ENCODE peak calls at places on chromosomes 6 and 20, in eight cellular contexts. U is choroid plexus epithelial cell; W is brain microvascular endothelial cell; C is Right ventricle myocardium superior; Q is fibroblast of mammary gland; X is effector memory CD8-positive, alpha-beta T cell; A is left cardiac atrium; N is ascending aorta. R is an unnamed sample.

GRCh38 chr6:53735896-53736295 is 58.9 kb upstream of the LRRC1 start:
- DNase-seq in X (peak), N (no peak), U (no peak), W (no peak), Q (no peak), C (no peak), A (no peak), R (no peak)

GRCh38 chr6:152173321-152173720 is 365.8 kb downstream of the ESR1 start:
- DNase-seq in U (peak), N (no peak), W (no peak), X (no peak), C (no peak), Q (peak), A (no peak), R (no peak)

GRCh38 chr6:159463440-159463839 is 229.6 kb downstream of the SOD2 start:
- DNase-seq in X (no peak), N (no peak), C (no peak), Q (peak), A (no peak), W (peak), U (peak), R (no peak)

GRCh38 chr6:12013368-12013617 is 1.2 kb downstream of the HIVEP1 start:
- DNase-seq in Q (peak), C (no peak), U (no peak), A (no peak), W (no peak), X (no peak), N (no peak), R (no peak)

GRCh38 chr6:37980222-37980595 is 160.7 kb downstream of the ZFAND3 start:
- DNase-seq in A (no peak), U (no peak), N (no peak), Q (no peak), C (no peak), X (no peak), W (no peak), R (no peak)

GRCh38 chr6:162849269-162849668 is 121.5 kb downstream of the PACRG start:
- DNase-seq in Q (no peak), A (no peak), W (no peak), X (no peak), U (no peak), C (no peak), N (no peak), R (no peak)

GRCh38 chr6:30769088-30769852 is 24.9 kb upstream of the IER3 start:
- DNase-seq in N (peak), A (peak), W (peak), C (no peak), X (peak), Q (peak), U (peak), R (no peak)

GRCh38 chr20:19079536-19080299 is 132.7 kb upstream of the SLC24A3 start:
- DNase-seq in A (no peak), Q (peak), C (no peak), N (no peak), W (no peak), U (no peak), X (no peak), R (no peak)

GRCh38 chr6:73299171-73300073 is 36.4 kb upstream of the KHDC1 start:
- DNase-seq in Q (no peak), X (no peak), C (no peak), W (no peak), A (peak), N (no peak), U (peak), R (no peak)

GRCh38 chr20:36470482-36471062 is 70.7 kb upstream of the MYL9 start:
- DNase-seq in A (no peak), C (no peak), N (no peak), U (no peak), X (no peak), W (no peak), Q (no peak), R (no peak)

GRCh38 chr20:34185766-34186620 is 55.2 kb upstream of the ASIP start:
- DNase-seq in N (no peak), W (no peak), X (no peak), Q (peak), U (peak), C (no peak), A (no peak), R (no peak)

GRCh38 chr6:119183457-119183856 is 105.0 kb upstream of the FAM184A start:
- DNase-seq in N (no peak), W (no peak), Q (no peak), C (no peak), A (no peak), U (no peak), X (no peak), R (no peak)

GRCh38 chr6:140138311-140138994 is 764.0 kb upstream of the CITED2 start:
- DNase-seq in N (no peak), Q (no peak), W (no peak), X (no peak), A (no peak), C (no peak), U (peak), R (no peak)

GRCh38 chr20:39112196-39112743 is 150.1 kb downstream of the DHX35 start:
- DNase-seq in A (peak), Q (peak), X (no peak), C (peak), W (peak), N (no peak), U (peak), R (no peak)

GRCh38 chr20:40632346-40632976 is 56.6 kb downstream of the MAFB start:
- DNase-seq in N (no peak), U (no peak), A (no peak), W (no peak), C (no peak), Q (no peak), X (no peak), R (no peak)

GRCh38 chr6:34143196-34143883 is 2.5 kb downstream of the GRM4 start:
- DNase-seq in X (no peak), N (no peak), U (no peak), C (no peak), W (no peak), Q (no peak), A (no peak), R (no peak)

GRCh38 chr6:55578537-55579363 is at the start of gene HMGCLL1:
- DNase-seq in N (no peak), C (peak), W (peak), A (peak), U (peak), X (no peak), Q (no peak), R (peak)

GRCh38 chr20:1934578-1935573 is 39.7 kb downstream of the SIRPA start:
- DNase-seq in X (no peak), A (peak), C (peak), U (peak), N (peak), W (peak), Q (peak), R (peak)

GRCh38 chr20:54004397-54004940 is 65.9 kb downstream of the BCAS1 start:
- DNase-seq in Q (no peak), U (no peak), A (no peak), W (no peak), X (no peak), C (no peak), N (no peak), R (no peak)

GRCh38 chr20:50636601-50637539 is 54.5 kb downstream of the RIPOR3 start:
- DNase-seq in N (no peak), C (no peak), U (peak), X (no peak), W (no peak), A (no peak), Q (no peak), R (no peak)

GRCh38 chr6:70842541-70842940 is 114.3 kb downstream of the B3GAT2 start:
- DNase-seq in A (no peak), Q (no peak), W (no peak), U (no peak), N (no peak), X (no peak), C (no peak), R (no peak)

GRCh38 chr20:63057133-63058117 is 50.7 kb upstream of the BHLHE23 start:
- DNase-seq in C (no peak), U (no peak), N (no peak), A (no peak), X (no peak), Q (peak), W (no peak), R (no peak)

GRCh38 chr6:125477849-125478248 is 176.1 kb upstream of the HDDC2 start:
- DNase-seq in X (no peak), U (no peak), C (no peak), N (no peak), W (peak), A (no peak), Q (peak), R (no peak)

GRCh38 chr20:16760431-16761304 is 12.5 kb downstream of the OTOR start:
- DNase-seq in W (no peak), U (no peak), X (no peak), Q (no peak), C (no peak), A (no peak), N (no peak), R (no peak)

GRCh38 chr6:160428818-160429744 is 80.9 kb downstream of the SLC22A3 start:
- DNase-seq in W (no peak), A (no peak), Q (peak), C (no peak), U (no peak), N (no peak), X (no peak), R (no peak)

GRCh38 chr6:121867095-121867494 is 431.6 kb downstream of the GJA1 start:
- DNase-seq in U (peak), Q (no peak), N (no peak), W (no peak), C (no peak), X (no peak), A (no peak), R (no peak)

GRCh38 chr6:51473996-51474975 is 613.1 kb downstream of the PKHD1 start:
- DNase-seq in X (no peak), Q (no peak), A (no peak), C (no peak), U (no peak), W (no peak), N (no peak), R (no peak)